ENCODE peak calls at places on chromosomes 11 and 22, in four cellular contexts. V, W, T and Z are unnamed samples.

GRCh38 chr11:121226415-121227263 is 65.9 kb upstream of the SC5D start:
- DNase-seq in T (peak), V (no peak), W (no peak), Z (no peak)

GRCh38 chr11:124583827-124584226 is 14.0 kb downstream of the OR8A1 start:
- DNase-seq in W (no peak), V (no peak), T (no peak), Z (no peak)

GRCh38 chr11:7833527-7833926 is 36.8 kb upstream of the OR5P2 start:
- DNase-seq in W (no peak), V (no peak), T (no peak), Z (no peak)

GRCh38 chr22:27086728-27087450 is 429.5 kb downstream of the MIAT start:
- DNase-seq in T (no peak), V (no peak), W (no peak), Z (no peak)

GRCh38 chr11:36411202-36411640 is 98.9 kb downstream of the TRAF6 start:
- DNase-seq in T (peak), V (peak), W (no peak), Z (no peak)

GRCh38 chr11:95577716-95578460 is 211.7 kb downstream of the FAM76B start:
- DNase-seq in T (peak), V (no peak), W (peak), Z (no peak)

GRCh38 chr11:65776196-65776595 is 4.6 kb downstream of the AP5B1 start:
- DNase-seq in T (peak), V (no peak), W (no peak), Z (peak)

GRCh38 chr11:15607361-15608036 is 492.8 kb downstream of the INSC start:
- DNase-seq in T (no peak), V (no peak), W (no peak), Z (no peak)

GRCh38 chr11:118658372-118659313 is 20.8 kb downstream of the TREH start:
- DNase-seq in T (peak), V (no peak), W (no peak), Z (peak)

GRCh38 chr11:92101845-92102244 is 122.8 kb upstream of the FAT3 start:
- DNase-seq in V (no peak), T (no peak), W (no peak), Z (no peak)

GRCh38 chr11:72773291-72773690 is 20.6 kb downstream of the STARD10 start:
- DNase-seq in T (no peak), V (peak), W (no peak), Z (peak)

GRCh38 chr22:35761037-35761436 is 43.4 kb downstream of the APOL5 start:
- DNase-seq in V (no peak), W (no peak), T (peak), Z (no peak)

GRCh38 chr22:44398791-44399190 is 86.0 kb upstream of the SHISAL1 start:
- DNase-seq in T (peak), W (no peak), V (no peak), Z (no peak)

GRCh38 chr11:12390687-12391110 is 13.3 kb downstream of the PARVA start:
- DNase-seq in V (no peak), W (no peak), T (no peak), Z (no peak)

GRCh38 chr11:104405277-104405676 is 241.3 kb upstream of the PDGFD start:
- DNase-seq in W (no peak), T (no peak), V (no peak), Z (no peak)

GRCh38 chr11:80542704-80543103 is 1101.9 kb upstream of the TENM4 start:
- DNase-seq in W (no peak), T (no peak), V (no peak), Z (no peak)

GRCh38 chr11:19430346-19431058 is 189.8 kb upstream of the E2F8 start:
- DNase-seq in T (no peak), W (no peak), V (no peak), Z (no peak)

GRCh38 chr11:86138958-86139357 is 70.1 kb upstream of the PICALM start:
- DNase-seq in V (no peak), T (peak), W (no peak), Z (no peak)

GRCh38 chr11:71946144-71946571 is 17.3 kb downstream of the RNF121 start:
- DNase-seq in W (no peak), T (no peak), V (no peak), Z (no peak)

GRCh38 chr11:58905141-58905715 is 34.1 kb upstream of the GLYATL1 start:
- DNase-seq in W (no peak), V (no peak), T (no peak), Z (no peak)

GRCh38 chr11:89521294-89521693 is 30.1 kb upstream of the NOX4 start:
- DNase-seq in W (peak), T (no peak), V (no peak), Z (no peak)

GRCh38 chr11:12200359-12201015 is 90.1 kb downstream of the MICAL2 start:
- DNase-seq in T (no peak), W (peak), V (peak), Z (no peak)

GRCh38 chr11:57379732-57380131 is 1.2 kb downstream of the PRG3 start:
- DNase-seq in T (peak), W (no peak), V (no peak), Z (peak)

GRCh38 chr11:19275496-19275895 is 34.8 kb upstream of the E2F8 start:
- DNase-seq in W (no peak), T (peak), V (no peak), Z (no peak)

GRCh38 chr22:37634505-37635002 is 4.9 kb upstream of the SH3BP1 start:
- DNase-seq in T (no peak), V (no peak), W (no peak), Z (no peak)
- TF ChIP-seq CTCF in T (no peak), V (no peak), W (peak), Z (no peak)

GRCh38 chr22:38924197-38924952 is 33.0 kb upstream of the APOBEC3A start:
- DNase-seq in V (peak), T (no peak), W (peak), Z (peak)
- H3K4me3 ChIP-seq in V (peak), T (no peak), W (peak), Z (peak)

DNA sequence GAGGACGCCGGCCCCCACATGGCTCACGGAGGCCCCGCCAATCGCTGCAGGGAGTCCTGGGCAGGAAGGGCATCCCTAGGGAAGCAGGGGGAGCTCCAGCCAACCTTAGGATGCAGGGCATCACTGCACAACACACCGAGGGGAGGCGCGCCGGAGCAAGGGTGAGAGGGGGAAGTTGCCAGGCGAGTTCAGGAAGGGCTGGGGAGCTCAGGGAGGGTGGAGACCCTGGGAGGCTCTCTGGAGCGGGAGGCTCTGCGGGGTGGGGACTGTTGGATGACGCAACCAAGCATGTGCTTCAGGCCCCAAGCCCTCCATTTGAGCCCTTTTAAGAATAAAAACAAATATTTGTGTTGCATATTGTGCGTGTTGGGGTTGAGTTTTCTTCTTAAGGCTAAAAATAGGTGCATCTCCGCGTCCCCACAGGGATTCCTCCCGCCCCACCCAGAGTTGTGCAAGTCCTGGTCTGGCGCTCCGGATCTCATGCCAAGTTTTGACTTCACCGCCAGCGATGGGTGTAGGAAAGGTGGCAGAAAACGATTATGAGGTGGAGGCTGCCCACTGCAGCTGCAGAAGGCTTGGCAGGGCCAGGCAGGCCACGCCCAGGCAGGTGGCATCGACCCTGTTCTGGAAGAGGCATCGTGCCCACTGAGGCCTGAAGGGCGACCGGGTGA is 65.2 kb downstream of the WNT7B start:
- DNase-seq in W (no peak), V (no peak), T (peak), Z (no peak)
- TF ChIP-seq CTCF in W (no peak), V (no peak), T (no peak), Z (no peak)

GRCh38 chr11:2400761-2401435 is 348 bp downstream of the TSSC4 start:
- DNase-seq in V (no peak), W (no peak), T (no peak), Z (no peak)

GRCh38 chr11:2397005-2397404 is 3.5 kb upstream of the TSSC4 start:
- DNase-seq in W (no peak), V (no peak), T (no peak), Z (no peak)

GRCh38 chr11:2400069-2400760 is at the start of gene TSSC4:
- DNase-seq in T (peak), V (peak), W (peak), Z (peak)

GRCh38 chr11:2399488-2400068 is 972 bp upstream of the TSSC4 start:
- DNase-seq in W (no peak), T (no peak), V (peak), Z (peak)

GRCh38 chr11:2398664-2399355 is 1.7 kb upstream of the TSSC4 start:
- DNase-seq in T (no peak), W (no peak), V (no peak), Z (no peak)
- H3K4me3 ChIP-seq in T (peak), W (peak), V (peak), Z (peak)

DNA sequence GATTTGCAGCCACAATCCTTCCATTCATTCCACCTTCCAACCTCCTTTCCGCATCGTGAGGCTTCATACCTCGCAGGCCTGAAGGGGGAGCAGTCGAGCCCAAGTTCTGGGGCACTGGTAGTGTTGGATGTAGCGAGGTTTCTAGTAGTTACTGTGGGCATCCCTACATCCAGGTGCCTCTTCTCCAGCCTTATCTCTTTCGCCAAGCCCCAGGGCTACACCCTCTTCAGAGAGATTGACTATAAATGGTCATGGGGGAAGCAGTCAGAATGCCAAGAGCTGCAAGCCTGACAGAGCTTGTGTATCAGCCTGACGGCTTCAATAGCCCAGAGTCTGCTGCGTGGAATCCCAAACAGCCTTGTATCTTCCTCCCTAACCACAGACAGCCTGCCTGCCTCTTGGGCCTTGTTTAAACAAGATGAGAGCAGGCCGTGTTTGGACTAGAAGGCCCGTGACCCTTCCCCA is 28.9 kb downstream of the CLMP start:
- DNase-seq in W (no peak), T (peak), V (peak), Z (peak)
- TF ChIP-seq CTCF in W (peak), T (peak), V (no peak), Z (peak)

GRCh38 chr11:64251986-64252837 is 882 bp downstream of the PLCB3 start:
- DNase-seq in W (no peak), T (no peak), V (peak), Z (peak)

GRCh38 chr11:64253481-64253880 is 2.2 kb downstream of the PLCB3 start:
- DNase-seq in T (no peak), V (no peak), W (no peak), Z (no peak)

GRCh38 chr11:64251722-64251985 is 324 bp downstream of the PLCB3 start:
- DNase-seq in V (no peak), W (no peak), T (no peak), Z (no peak)

GRCh38 chr11:64254326-64254725 is 3.0 kb downstream of the PLCB3 start:
- DNase-seq in T (no peak), V (no peak), W (no peak), Z (no peak)

GRCh38 chr11:64253043-64253442 is 1.7 kb downstream of the PLCB3 start:
- DNase-seq in W (no peak), V (no peak), T (no peak), Z (no peak)
- H3K4me3 ChIP-seq in W (peak), V (no peak), T (no peak), Z (peak)

DNA sequence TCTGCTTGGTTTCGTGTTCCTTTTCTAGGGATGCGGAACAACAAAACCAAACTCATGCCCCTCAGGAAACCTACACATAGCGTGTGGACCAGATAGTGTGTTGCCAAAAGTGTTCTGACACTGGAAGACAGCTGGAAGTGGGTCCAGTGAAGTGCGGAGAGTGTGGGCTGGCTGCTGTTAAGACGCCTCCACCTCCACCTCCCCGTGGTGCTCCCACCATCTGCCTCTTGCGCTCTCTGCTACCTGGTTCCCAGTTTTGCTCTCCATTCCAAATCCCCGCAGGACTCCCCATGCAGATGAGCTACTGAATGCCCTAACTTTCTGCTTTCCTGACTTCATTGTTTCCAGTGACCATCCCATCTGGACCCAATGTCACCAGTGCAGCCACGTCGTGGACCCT is 51.8 kb downstream of the NCAPD3 start:
- DNase-seq in V (no peak), W (no peak), T (no peak), Z (no peak)
- TF ChIP-seq CTCF in V (no peak), W (no peak), T (no peak), Z (no peak)

DNA sequence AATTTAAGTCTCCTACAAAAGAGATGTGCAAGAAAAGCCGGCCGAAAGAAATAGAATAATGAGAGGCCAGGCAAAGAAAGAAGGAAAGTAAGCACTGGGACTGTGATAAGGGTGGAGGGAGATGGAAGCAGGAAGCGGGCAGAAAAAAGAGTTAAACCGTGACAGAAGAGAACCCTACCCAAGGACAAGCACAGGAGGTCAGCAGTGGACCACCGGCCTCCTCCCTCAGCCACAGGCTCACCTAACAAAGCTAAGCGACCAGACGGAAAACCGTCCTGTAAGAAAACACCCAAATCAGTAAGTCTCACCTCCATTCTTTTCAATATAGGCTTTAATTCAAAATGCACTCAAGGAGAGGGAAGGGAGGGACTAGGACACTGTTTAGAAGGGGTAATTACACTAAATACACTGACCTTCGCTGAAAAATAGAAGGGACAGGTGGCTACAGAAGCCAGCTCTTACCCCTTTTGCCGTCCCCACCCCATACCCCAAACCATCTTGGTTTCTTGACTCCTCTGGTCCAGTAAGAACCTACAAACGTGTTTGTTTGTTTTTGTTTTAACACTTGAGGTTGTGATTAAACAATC is 1.9 kb downstream of the FAM181B start:
- DNase-seq in T (no peak), W (no peak), V (no peak), Z (no peak)
- H3K4me3 ChIP-seq in T (no peak), W (no peak), V (no peak), Z (no peak)

GRCh38 chr11:17846852-17847453 is 112.4 kb downstream of the KCNC1 start:
- DNase-seq in W (no peak), T (peak), V (no peak), Z (no peak)
- TF ChIP-seq CTCF in W (peak), T (no peak), V (no peak), Z (no peak)